ENCODE peak calls at places on chromosomes 13 and 19, in four cellular contexts. One of them, this sample, is unnamed.

GRCh38 chr13:80359459-80360297 is 18.8 kb upstream of the SPRY2 start:
- DNase-seq in activated naive CD8-positive, alpha-beta T cell treated with anti-CD3 and anti-CD28 coated beads, Interleukin-2, amount 50 U/mL, for 24 hours: no peak
- DNase-seq in left lung: no peak
- DNase-seq in cardiac muscle cell: peak
- DNase-seq in this sample: peak

GRCh38 chr13:34254366-34254765 is 436.4 kb downstream of the RFC3 start:
- DNase-seq in activated naive CD8-positive, alpha-beta T cell treated with anti-CD3 and anti-CD28 coated beads, Interleukin-2, amount 50 U/mL, for 24 hours: no peak
- DNase-seq in left lung: no peak
- DNase-seq in cardiac muscle cell: no peak
- DNase-seq in this sample: no peak

GRCh38 chr13:38670627-38671026 is 16.2 kb upstream of the FREM2 start:
- DNase-seq in activated naive CD8-positive, alpha-beta T cell treated with anti-CD3 and anti-CD28 coated beads, Interleukin-2, amount 50 U/mL, for 24 hours: no peak
- DNase-seq in left lung: no peak
- DNase-seq in cardiac muscle cell: peak
- DNase-seq in this sample: no peak

GRCh38 chr13:84126671-84127171 is 244.4 kb upstream of the SLITRK1 start:
- DNase-seq in activated naive CD8-positive, alpha-beta T cell treated with anti-CD3 and anti-CD28 coated beads, Interleukin-2, amount 50 U/mL, for 24 hours: peak
- DNase-seq in left lung: no peak
- DNase-seq in cardiac muscle cell: no peak
- DNase-seq in this sample: no peak

GRCh38 chr13:75621147-75621546 is 15.0 kb upstream of the LMO7 start:
- DNase-seq in activated naive CD8-positive, alpha-beta T cell treated with anti-CD3 and anti-CD28 coated beads, Interleukin-2, amount 50 U/mL, for 24 hours: no peak
- DNase-seq in left lung: no peak
- DNase-seq in cardiac muscle cell: peak
- DNase-seq in this sample: no peak

GRCh38 chr13:41802684-41803554 is 158.0 kb downstream of the VWA8 start:
- DNase-seq in activated naive CD8-positive, alpha-beta T cell treated with anti-CD3 and anti-CD28 coated beads, Interleukin-2, amount 50 U/mL, for 24 hours: peak
- DNase-seq in left lung: no peak
- DNase-seq in cardiac muscle cell: peak
- DNase-seq in this sample: no peak

GRCh38 chr19:28710278-28710677 is 502.7 kb downstream of the UQCRFS1 start:
- DNase-seq in activated naive CD8-positive, alpha-beta T cell treated with anti-CD3 and anti-CD28 coated beads, Interleukin-2, amount 50 U/mL, for 24 hours: no peak
- DNase-seq in left lung: no peak
- DNase-seq in cardiac muscle cell: peak
- DNase-seq in this sample: peak

GRCh38 chr19:14686411-14686810 is 3.4 kb upstream of the ZNF333 start:
- DNase-seq in activated naive CD8-positive, alpha-beta T cell treated with anti-CD3 and anti-CD28 coated beads, Interleukin-2, amount 50 U/mL, for 24 hours: peak
- DNase-seq in left lung: no peak
- DNase-seq in cardiac muscle cell: peak
- DNase-seq in this sample: peak

GRCh38 chr19:19578241-19578640 is 40.2 kb downstream of the CILP2 start:
- DNase-seq in activated naive CD8-positive, alpha-beta T cell treated with anti-CD3 and anti-CD28 coated beads, Interleukin-2, amount 50 U/mL, for 24 hours: no peak
- DNase-seq in left lung: no peak
- DNase-seq in cardiac muscle cell: no peak
- DNase-seq in this sample: no peak

GRCh38 chr13:114259374-114259773 is 22.0 kb upstream of the UPF3A start:
- DNase-seq in activated naive CD8-positive, alpha-beta T cell treated with anti-CD3 and anti-CD28 coated beads, Interleukin-2, amount 50 U/mL, for 24 hours: no peak
- DNase-seq in left lung: no peak
- DNase-seq in cardiac muscle cell: no peak
- DNase-seq in this sample: no peak

This sample was measured in left kidney.